ENCODE peak calls at places on chromosomes 11 and 22, in seven cellular contexts. I is iPS-NIHi11; O is nucleus accumbens; R is Jurkat, Clone E6-1; F is kidney; M is K562; T is LoVo. P is an unnamed sample.

GRCh38 chr11:58927393-58928081 is 11.8 kb upstream of the GLYATL1 start:
- DNase-seq in I (peak), O (no peak), R (peak), F (no peak), M (peak), T (no peak), P (no peak)

GRCh38 chr22:37021710-37022482 is 2.4 kb downstream of the MPST start:
- DNase-seq in I (peak), O (no peak), R (peak), F (peak), M (peak), T (peak), P (peak)

GRCh38 chr11:70364745-70365535 is 33.4 kb upstream of the CTTN start:
- DNase-seq in I (no peak), O (no peak), R (peak), F (no peak), M (no peak), T (no peak), P (peak)

GRCh38 chr11:132278801-132279574 is 908.6 kb downstream of the NTM start:
- DNase-seq in I (peak), O (no peak), R (peak), F (no peak), M (no peak), T (peak), P (no peak)

GRCh38 chr22:17890245-17890671 is 116.0 kb upstream of the BID start:
- DNase-seq in I (no peak), O (no peak), R (no peak), F (no peak), M (no peak), T (peak), P (no peak)

GRCh38 chr11:119791047-119791446 is 62.0 kb upstream of the NECTIN1 start:
- DNase-seq in I (no peak), O (no peak), R (no peak), F (peak), M (no peak), T (no peak), P (no peak)

GRCh38 chr11:67389477-67389876 is 2.3 kb upstream of the RAD9A start:
- DNase-seq in I (peak), O (no peak), R (no peak), F (no peak), M (peak), T (peak), P (peak)

GRCh38 chr11:38582151-38582550 is 1984.1 kb upstream of the RAG2 start:
- DNase-seq in I (no peak), O (no peak), R (no peak), F (no peak), M (no peak), T (no peak), P (no peak)

GRCh38 chr22:50600541-50600940 is at the start of gene MAPK8IP2:
- DNase-seq in I (peak), O (no peak), R (no peak), F (peak), M (peak), T (peak), P (peak)

GRCh38 chr11:121237686-121238658 is 54.6 kb upstream of the SC5D start:
- DNase-seq in I (no peak), O (no peak), R (no peak), F (no peak), M (no peak), T (no peak), P (peak)

GRCh38 chr11:114340311-114341131 is 44.3 kb downstream of the NNMT start:
- DNase-seq in I (peak), O (peak), R (peak), F (peak), M (peak), T (peak), P (peak)

GRCh38 chr11:119975561-119976152 is 162.3 kb downstream of the TRIM29 start:
- DNase-seq in I (peak), O (peak), R (no peak), F (no peak), M (no peak), T (no peak), P (no peak)

GRCh38 chr11:2908130-2908529 is 21.1 kb downstream of the PHLDA2 start:
- DNase-seq in I (no peak), O (no peak), R (no peak), F (no peak), M (no peak), T (no peak), P (no peak)

GRCh38 chr22:49788492-49788891 is 39.2 kb downstream of the BRD1 start:
- DNase-seq in I (no peak), O (no peak), R (no peak), F (peak), M (no peak), T (no peak), P (peak)

GRCh38 chr11:35944503-35945136 is 758 bp downstream of the LDLRAD3 start:
- DNase-seq in I (peak), O (no peak), R (no peak), F (no peak), M (no peak), T (no peak), P (no peak)

GRCh38 chr22:36383110-36383581 is 4.6 kb downstream of the MYH9 start:
- DNase-seq in I (no peak), O (no peak), R (peak), F (no peak), M (peak), T (no peak), P (peak)

GRCh38 chr11:76670475-76671235 is at the start of gene LRRC32:
- DNase-seq in I (peak), O (no peak), R (no peak), F (peak), M (peak), T (no peak), P (peak)

GRCh38 chr11:117222991-117223740 is 8.7 kb downstream of the PCSK7 start:
- DNase-seq in I (no peak), O (no peak), R (no peak), F (peak), M (no peak), T (no peak), P (no peak)

GRCh38 chr11:14764213-14764898 is 120.8 kb downstream of the PDE3B start:
- DNase-seq in I (no peak), O (no peak), R (no peak), F (no peak), M (no peak), T (no peak), P (peak)

GRCh38 chr11:110908401-110909106 is 196.3 kb upstream of the ARHGAP20 start:
- DNase-seq in I (no peak), O (no peak), R (peak), F (no peak), M (no peak), T (no peak), P (peak)

GRCh38 chr22:43136255-43136654 is 6.9 kb downstream of the MCAT start:
- DNase-seq in I (peak), O (no peak), R (peak), F (no peak), M (peak), T (no peak), P (peak)

GRCh38 chr22:37298748-37299495 is 16.6 kb downstream of the CYTH4 start:
- DNase-seq in I (no peak), O (no peak), R (no peak), F (no peak), M (no peak), T (no peak), P (no peak)

GRCh38 chr22:37089451-37089850 is 20.1 kb downstream of the TMPRSS6 start:
- DNase-seq in I (no peak), O (no peak), R (no peak), F (no peak), M (no peak), T (no peak), P (no peak)

GRCh38 chr22:23070418-23071162 is at the start of gene GNAZ:
- DNase-seq in I (peak), O (peak), R (no peak), F (peak), M (no peak), T (no peak), P (peak)

GRCh38 chr11:27353593-27354358 is 9.2 kb downstream of the CCDC34 start:
- DNase-seq in I (no peak), O (no peak), R (no peak), F (no peak), M (no peak), T (no peak), P (no peak)

P was measured in activated CD4-positive, alpha-beta T cell treated with anti-CD3 and anti-CD28 coated beads, Interleukin-2, amount 10 ng/mL, durations not matched to agents 24 days and 14 days.